ENCODE peak calls at places on chromosomes 7 and 10, in six cellular contexts. V, O, B, G, J and E are unnamed samples.
A peak's percentile ranks its signal among the peaks of the same experiment; 100 is the strongest.

GRCh38 chr7:78985509-78985908 is 468.0 kb downstream of the MAGI2 start:
- DNase-seq in J (peak; percentile 21), V (no peak), O (no peak), B (no peak), G (no peak), E (no peak)

GRCh38 chr10:22042557-22043326 is 39.2 kb upstream of the DNAJC1 start:
- DNase-seq in V (no peak), B (no peak), G (no peak), J (peak; percentile 48), O (no peak), E (no peak)

GRCh38 chr10:8088504-8088903 is 34.0 kb downstream of the GATA3 start:
- DNase-seq in G (no peak), V (peak; percentile 12), B (no peak), O (no peak), J (no peak), E (no peak)

GRCh38 chr7:108404509-108405435 is 51.5 kb downstream of the NRCAM start:
- DNase-seq in O (no peak), V (no peak), G (no peak), B (no peak), J (no peak), E (no peak)

GRCh38 chr10:78436706-78437406 is 403.2 kb downstream of the RPS24 start:
- DNase-seq in O (no peak), G (no peak), V (peak; percentile 40), B (no peak), J (no peak), E (no peak)

GRCh38 chr10:77792155-77792554 is 134.4 kb downstream of the DLG5 start:
- DNase-seq in B (no peak), J (no peak), V (peak; percentile 51), G (no peak), O (no peak), E (no peak)

GRCh38 chr10:70379581-70380176 is 2.7 kb downstream of the LRRC20 start:
- DNase-seq in O (peak; percentile 64), V (no peak), J (peak; percentile 83), G (no peak), B (no peak), E (no peak)

GRCh38 chr7:118626739-118627138 is 402.2 kb downstream of the ANKRD7 start:
- DNase-seq in V (no peak), G (no peak), O (no peak), J (peak; percentile 50), B (no peak), E (no peak)

GRCh38 chr10:12705943-12706342 is 295.6 kb downstream of the CCDC3 start:
- DNase-seq in O (no peak), B (no peak), J (no peak), G (no peak), V (no peak), E (no peak)

DNA sequence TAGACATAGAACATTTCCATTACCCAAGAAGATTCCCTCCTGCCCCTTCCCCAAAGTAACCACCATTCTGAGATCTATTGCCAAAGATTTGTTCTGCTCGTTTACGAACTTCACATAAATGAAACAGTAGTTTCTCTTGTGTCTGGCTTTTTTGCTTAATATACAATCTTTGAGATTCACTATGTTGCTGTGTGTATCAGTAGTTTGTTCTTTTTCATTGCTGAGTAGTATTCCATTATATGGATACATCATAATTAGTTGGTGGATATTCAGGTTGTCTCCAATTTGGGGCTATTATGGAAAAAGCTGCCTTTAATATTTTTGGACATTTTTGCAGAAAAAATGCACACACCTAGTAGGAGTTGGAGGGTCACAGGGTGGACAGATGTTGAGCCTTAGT is 124.3 kb downstream of the SLIT1 start:
- DNase-seq in J (no peak), O (no peak), B (no peak), V (no peak), G (no peak), E (no peak)
- H3K36me3 ChIP-seq in J (no peaks in the 10 kb centered on the region), O (no peaks in the 10 kb centered on the region), B (no peaks in the 10 kb centered on the region), V (no peaks in the 10 kb centered on the region), G (no peaks in the 10 kb centered on the region), E (no peaks in the 10 kb centered on the region)

DNA sequence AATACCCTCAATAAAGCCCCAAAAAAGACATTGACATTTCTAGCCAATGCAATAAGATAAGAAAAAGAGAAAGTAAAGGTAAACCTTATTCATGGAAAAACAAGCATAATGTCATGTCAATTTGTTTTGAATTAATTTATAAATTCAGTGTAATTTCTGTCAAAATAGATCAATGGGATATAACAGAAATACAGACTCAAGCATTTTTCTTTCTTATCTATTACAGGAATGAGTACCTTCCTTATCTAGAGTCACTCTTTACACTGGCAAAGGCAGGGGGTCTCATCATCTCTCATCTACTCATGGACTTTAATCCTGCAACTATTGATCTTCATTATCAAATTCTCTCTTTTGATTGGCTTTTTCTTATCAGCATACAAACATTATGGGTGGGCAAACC is 127.1 kb upstream of the SHH start:
- DNase-seq in V (no peak), O (no peak), J (no peak), B (no peak), G (no peak), E (no peak)
- TF ChIP-seq POLR2AphosphoS5 in V (no peak), O (no peak), J (no peak), B (no peak), G (no peak), E (no peak)

GRCh38 chr10:46284286-46285229 is 2.2 kb upstream of the ANTXRL start:
- DNase-seq in O (peak; percentile 95), V (peak; percentile 91), G (peak; percentile 93), B (no peak), J (peak; percentile 76), E (peak; percentile 90)

GRCh38 chr10:46286991-46287693 is at the start of gene ANTXRL:
- DNase-seq in O (no peak), B (no peak), V (peak; percentile 37), G (peak; percentile 7), J (no peak), E (no peak)

GRCh38 chr10:46285966-46286620 is 704 bp upstream of the ANTXRL start:
- DNase-seq in J (no peak), V (peak; percentile 56), G (peak; percentile 6), O (no peak), B (no peak), E (no peak)

GRCh38 chr10:46283945-46284285 is 2.9 kb upstream of the ANTXRL start:
- DNase-seq in B (no peak), V (no peak), O (no peak), J (no peak), G (peak; percentile 8), E (no peak)

GRCh38 chr10:46285300-46285699 is 1.5 kb upstream of the ANTXRL start:
- DNase-seq in J (no peak), G (peak; percentile 6), B (no peak), V (peak; percentile 7), O (no peak), E (no peak)
- H3K27ac ChIP-seq in J (no peak overlapping the region), G (peak overlapping the region; percentile 88), B (no peak overlapping the region), V (peak overlapping the region; percentile 86), O (no peak overlapping the region), E (no peak overlapping the region)

GRCh38 chr7:867001-867405 is 9.4 kb upstream of the GET4 start:
- DNase-seq in O (no peak), B (no peak), J (no peak), G (peak; percentile 60), V (peak; percentile 93), E (peak; percentile 86)

GRCh38 chr7:867406-868188 is 8.8 kb upstream of the GET4 start:
- DNase-seq in O (no peak), V (peak; percentile 95), B (no peak), J (no peak), G (peak; percentile 88), E (peak; percentile 91)

GRCh38 chr7:868189-868486 is 8.2 kb upstream of the GET4 start:
- DNase-seq in G (no peak), V (no peak), O (peak; percentile 84), B (no peak), J (no peak), E (no peak)

GRCh38 chr7:871900-872537 is 4.3 kb upstream of the GET4 start:
- DNase-seq in B (no peak), O (no peak), J (no peak), V (no peak), G (no peak), E (no peak)

GRCh38 chr7:869348-869747 is 7.0 kb upstream of the GET4 start:
- DNase-seq in G (no peak), V (no peak), O (no peak), B (no peak), J (no peak), E (no peak)
- H3K36me3 ChIP-seq in G (no peaks in the 10 kb centered on the region), V (peaks cover 38% of the 10 kb centered on the region), O (peaks cover 50% of the 10 kb centered on the region), B (peaks cover 53% of the 10 kb centered on the region), J (peaks cover 5% of the 10 kb centered on the region), E (peaks cover 72% of the 10 kb centered on the region)

DNA sequence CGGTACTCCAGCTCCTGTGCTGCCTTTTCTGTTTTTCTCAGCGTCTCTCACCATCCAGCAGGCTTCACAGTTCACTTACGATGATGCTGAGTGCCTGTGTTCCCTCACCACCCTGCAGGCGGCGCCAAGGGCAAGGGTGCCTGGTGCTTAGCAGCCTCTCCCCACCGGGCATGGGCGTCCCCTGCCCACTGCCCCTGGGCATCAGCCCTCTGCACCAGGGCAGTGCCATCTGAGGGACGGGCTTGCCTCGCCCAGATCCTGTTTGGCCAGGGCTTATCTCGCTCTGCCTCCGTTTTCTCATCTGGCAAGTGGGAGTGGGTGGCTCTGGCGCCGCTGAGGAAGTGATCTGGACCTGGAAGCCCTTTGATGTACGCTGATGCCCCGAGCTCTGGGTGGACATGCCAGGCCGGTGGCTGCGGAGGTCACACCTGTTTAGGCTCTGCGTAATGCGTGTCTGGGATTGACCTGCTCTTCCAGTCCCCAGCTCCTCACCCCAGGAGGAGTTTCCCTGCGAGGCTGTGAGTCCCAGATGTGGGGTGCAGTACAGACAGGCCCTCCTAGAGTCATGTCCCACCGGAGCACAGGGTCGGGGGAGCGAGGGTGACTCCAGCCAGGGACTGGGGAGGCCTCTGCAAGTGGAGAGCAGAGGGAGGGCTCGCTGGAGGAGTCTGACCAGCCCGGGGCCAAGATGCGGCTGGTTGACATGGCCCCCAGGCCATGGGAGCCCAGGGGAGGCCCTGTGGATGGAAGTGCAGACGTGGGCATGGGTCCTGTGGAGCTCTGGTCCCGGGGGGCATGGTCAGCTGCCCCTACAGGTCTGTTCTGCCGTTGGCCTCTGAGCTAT is 11.8 kb downstream of the TTYH3 start:
- DNase-seq in J (peak; percentile 66), B (no peak), V (peak; percentile 67), O (peak; percentile 70), G (no peak), E (no peak)
- TF ChIP-seq POLR2AphosphoS5 in J (no peak), B (no peak), V (no peak), O (no peak), G (no peak), E (no peak)

GRCh38 chr7:114943953-114944741 is 22.3 kb downstream of the MDFIC start:
- DNase-seq in O (no peak), J (no peak), B (no peak), V (no peak), G (no peak), E (no peak)
- H3K27ac ChIP-seq in O (peak overlapping the region; percentile 70), J (no peak overlapping the region), B (peak overlapping the region; percentile 60), V (peak overlapping the region; percentile 81), G (peak overlapping the region; percentile 77), E (no peak overlapping the region)